ENCODE peak calls at places on chromosomes 1 and 21, in nine cellular contexts. J is activated B cell treated with CpG ODN at 0.5 μM for 24 hours, Q is BJ, K is mesothelial cell of epicardium, C is neural crest cell, T is AG04449, D is cardiac fibroblast, L is H9, Y is epithelial cell of esophagus. Z is an unnamed sample.

GRCh38 chr1:114032271-114033218 is 53.3 kb downstream of the OLFML3 start:
- DNase-seq in Y (peak; percentile 89), D (peak; percentile 80), J (no peak), C (no peak), L (peak; percentile 71), K (no peak), T (peak; percentile 28), Q (peak; percentile 18), Z (no peak)

GRCh38 chr1:51378871-51379270 is 48.5 kb upstream of the TTC39A start:
- DNase-seq in L (no peak), Q (no peak), D (no peak), Y (no peak), K (no peak), C (no peak), T (no peak), J (no peak), Z (no peak)

GRCh38 chr1:231172411-231172810 is 10.6 kb downstream of the TRIM67 start:
- DNase-seq in D (no peak), J (no peak), K (no peak), Y (peak; percentile 36), L (no peak), Q (no peak), T (no peak), C (no peak), Z (no peak)

GRCh38 chr1:11052839-11053757 is 6.1 kb upstream of the MASP2 start:
- DNase-seq in D (no peak), T (no peak), K (no peak), L (no peak), Q (no peak), Y (no peak), C (no peak), J (no peak), Z (no peak)

GRCh38 chr1:44810101-44810761 is 1.9 kb downstream of the BTBD19 start:
- DNase-seq in D (no peak), Y (no peak), L (peak; percentile 24), T (no peak), C (no peak), Q (no peak), J (peak; percentile 61), K (no peak), Z (no peak)

GRCh38 chr1:162497723-162498441 is at the start of gene UHMK1:
- DNase-seq in Y (peak; percentile 94), T (peak; percentile 40), D (peak; percentile 93), Q (peak; percentile 43), L (peak; percentile 89), K (peak; percentile 74), J (peak; percentile 76), C (peak; percentile 67), Z (peak; percentile 80)

GRCh38 chr1:95027046-95027445 is 45.7 kb downstream of the ALG14 start:
- DNase-seq in Q (no peak), K (no peak), T (no peak), D (no peak), C (no peak), L (no peak), Y (no peak), J (no peak), Z (no peak)

GRCh38 chr21:42111470-42111743 is 40.3 kb downstream of the UMODL1 start:
- DNase-seq in T (no peak), L (no peak), J (no peak), Q (no peak), D (no peak), Y (no peak), C (no peak), K (no peak), Z (no peak)

GRCh38 chr21:38323721-38324591 is 67.2 kb downstream of the KCNJ15 start:
- DNase-seq in T (peak; percentile 92), Q (peak; percentile 96), C (no peak), J (no peak), K (no peak), Y (peak; percentile 80), D (peak; percentile 94), L (peak; percentile 43), Z (no peak)

GRCh38 chr1:2101531-2101930 is 51.3 kb downstream of the PRKCZ start:
- DNase-seq in C (no peak), D (no peak), L (no peak), T (no peak), Y (no peak), Q (no peak), J (no peak), K (no peak), Z (no peak)

GRCh38 chr21:25496825-25497482 is 110.3 kb downstream of the MRPL39 start:
- DNase-seq in L (no peak), K (no peak), J (no peak), Y (peak; percentile 2), T (peak; percentile 14), C (no peak), D (peak; percentile 4), Q (no peak), Z (no peak)

GRCh38 chr1:210446479-210446878 is 117.8 kb downstream of the HHAT start:
- DNase-seq in J (no peak), Q (no peak), L (peak; percentile 43), K (no peak), D (no peak), T (no peak), C (no peak), Y (no peak), Z (no peak)

GRCh38 chr1:209871006-209871405 is 43.2 kb downstream of the UTP25 start:
- DNase-seq in C (no peak), Q (no peak), L (no peak), Y (no peak), K (no peak), T (no peak), D (no peak), J (no peak), Z (no peak)

GRCh38 chr1:245058436-245058835 is 96.3 kb upstream of the KIF26B start:
- DNase-seq in D (no peak), L (no peak), J (no peak), K (no peak), C (no peak), T (no peak), Q (no peak), Y (no peak), Z (no peak)

GRCh38 chr1:84722794-84723193 is 32.5 kb upstream of the SSX2IP start:
- DNase-seq in Q (no peak), T (no peak), Y (no peak), D (peak; percentile 66), C (no peak), J (no peak), K (no peak), L (no peak), Z (no peak)

GRCh38 chr1:84720275-84720780 is 30.1 kb upstream of the SSX2IP start:
- DNase-seq in D (no peak), Q (no peak), C (no peak), K (no peak), Y (no peak), J (no peak), T (no peak), L (no peak), Z (no peak)

GRCh38 chr1:84726593-84727275 is 36.5 kb upstream of the SSX2IP start:
- DNase-seq in K (no peak), J (no peak), T (no peak), L (no peak), C (no peak), Q (peak; percentile 15), Y (peak; percentile 19), D (peak; percentile 33), Z (no peak)

GRCh38 chr1:84721152-84721551 is 30.9 kb upstream of the SSX2IP start:
- DNase-seq in J (no peak), Y (peak; percentile 72), D (peak; percentile 58), T (no peak), L (no peak), K (no peak), Q (peak; percentile 19), C (no peak), Z (no peak)

GRCh38 chr1:84724128-84724860 is 34.0 kb upstream of the SSX2IP start:
- DNase-seq in Y (no peak), K (no peak), D (no peak), J (peak; percentile 23), C (no peak), Q (no peak), T (no peak), L (peak; percentile 86), Z (no peak)
- TF ChIP-seq CTCF in Y (peak; percentile 16), K (peak; percentile 52), D (peak; percentile 40), J (no peak), C (peak; percentile 56), Q (peak; percentile 17), T (no peak), L (peak; percentile 95), Z (no peak)

DNA sequence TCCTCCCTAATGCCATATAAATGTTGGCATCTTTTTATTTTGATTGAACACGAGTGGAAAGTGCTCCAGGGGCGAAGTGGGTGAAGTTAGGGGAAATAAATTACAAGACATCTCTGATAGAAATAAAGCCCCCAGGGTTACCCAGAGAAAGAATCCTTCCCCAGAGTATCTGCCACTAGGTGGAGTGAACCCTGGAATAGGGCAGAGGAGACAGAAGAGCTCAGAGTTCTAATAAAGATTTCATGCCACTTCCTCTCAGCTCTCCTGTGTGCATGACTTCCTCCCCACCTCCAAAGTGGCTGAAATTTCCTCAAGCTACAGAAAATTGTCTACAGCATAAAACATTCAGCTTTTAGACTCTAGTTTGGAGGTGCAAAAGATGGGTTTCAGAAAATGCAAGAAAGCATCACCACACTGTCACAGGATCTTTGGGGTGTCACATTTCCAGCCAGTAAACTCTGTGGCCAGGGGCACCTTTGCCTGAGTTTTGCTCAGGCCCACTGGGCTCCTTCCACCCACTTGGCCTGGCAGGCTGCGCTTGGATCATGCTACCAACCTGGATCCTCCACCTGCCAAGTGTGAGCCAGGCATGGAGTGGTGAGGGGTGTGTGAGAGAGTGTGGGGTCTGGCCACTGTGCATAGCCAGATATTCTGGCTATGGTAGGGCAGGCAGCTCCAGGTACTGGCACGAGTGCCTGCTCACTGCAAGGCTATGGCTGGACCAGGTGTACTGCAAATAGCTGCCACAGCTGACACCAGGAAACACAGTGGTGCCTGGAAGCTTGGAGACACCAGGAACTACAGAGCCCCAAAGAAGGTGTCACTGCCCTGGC is 208.8 kb upstream of the USP25 start:
- DNase-seq in K (no peak), Q (no peak), C (no peak), Y (no peak), T (no peak), J (no peak), D (peak; percentile 5), L (no peak), Z (no peak)
- TF ChIP-seq CTCF in K (no peak), Q (peak; percentile 45), C (peak; percentile 42), Y (peak; percentile 30), T (peak; percentile 10), J (no peak), D (peak; percentile 35), L (peak; percentile 66), Z (no peak)

DNA sequence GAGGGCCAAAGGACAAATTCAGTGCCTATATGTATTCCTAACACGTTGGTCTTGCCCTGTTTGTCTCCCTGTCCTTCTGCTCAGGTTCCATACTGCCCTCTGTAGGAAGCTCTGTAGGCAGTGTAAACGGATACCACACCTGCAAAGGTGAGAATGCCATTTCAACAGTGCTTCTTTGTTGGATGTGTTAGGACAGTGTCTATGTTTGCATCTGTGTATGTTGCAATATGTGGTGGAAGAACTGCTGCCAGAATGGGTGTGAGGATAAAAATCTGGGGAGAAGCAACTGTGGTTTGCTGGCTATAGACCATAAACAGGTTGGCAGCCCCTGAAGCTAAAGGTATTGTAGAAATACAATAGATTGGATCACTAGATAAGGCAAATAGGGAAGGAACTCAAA is 113.1 kb upstream of the BMP8A start:
- DNase-seq in D (no peak), T (no peak), J (no peak), C (no peak), K (no peak), Y (peak; percentile 81), Q (no peak), L (peak; percentile 51), Z (no peak)
- TF ChIP-seq CTCF in D (peak; percentile 28), T (no peak), J (no peak), C (peak; percentile 61), K (no peak), Y (peak; percentile 97), Q (peak; percentile 26), L (peak; percentile 75), Z (no peak)

GRCh38 chr1:53727461-53727860 is 11.5 kb downstream of the GLIS1 start:
- DNase-seq in Y (no peak), Q (no peak), T (no peak), C (no peak), D (no peak), K (no peak), L (no peak), J (no peak), Z (no peak)
- TF ChIP-seq CTCF in Y (no peak), Q (no peak), T (no peak), C (no peak), D (no peak), K (no peak), L (no peak), J (no peak), Z (no peak)